ENCODE peak calls at places on chromosomes 7 and 10, in six cellular contexts. One of them, this sample, is unnamed.
A peak's percentile ranks its signal among the peaks of the same experiment; 100 is the strongest.

GRCh38 chr7:26789481-26790175 is 74.8 kb downstream of the SKAP2 start:
- DNase-seq in transverse colon: no peak
- DNase-seq in OCI-M1: no peak
- DNase-seq in GM19239: no peak
- DNase-seq in HS-5: no peak
- DNase-seq in central memory CD4-positive, alpha-beta T cell: no peak
- DNase-seq in this sample: no peak

GRCh38 chr7:66250711-66251110 is 45.6 kb downstream of the TPST1 start:
- DNase-seq in transverse colon: no peak
- DNase-seq in OCI-M1: peak; percentile 30
- DNase-seq in GM19239: no peak
- DNase-seq in HS-5: no peak
- DNase-seq in central memory CD4-positive, alpha-beta T cell: no peak
- DNase-seq in this sample: no peak

GRCh38 chr7:94276797-94277196 is 117.9 kb upstream of the COL1A2 start:
- DNase-seq in transverse colon: no peak
- DNase-seq in OCI-M1: peak; percentile 90
- DNase-seq in GM19239: no peak
- DNase-seq in HS-5: no peak
- DNase-seq in central memory CD4-positive, alpha-beta T cell: no peak
- DNase-seq in this sample: no peak

GRCh38 chr7:133253522-133253882 is 624 bp downstream of the EXOC4 start:
- DNase-seq in transverse colon: peak; percentile 13
- DNase-seq in OCI-M1: peak; percentile 13
- DNase-seq in GM19239: no peak
- DNase-seq in HS-5: no peak
- DNase-seq in central memory CD4-positive, alpha-beta T cell: no peak
- DNase-seq in this sample: peak; percentile 58

GRCh38 chr10:12509016-12509793 is 159.9 kb downstream of the CAMK1D start:
- DNase-seq in transverse colon: no peak
- DNase-seq in OCI-M1: no peak
- DNase-seq in GM19239: no peak
- DNase-seq in HS-5: no peak
- DNase-seq in central memory CD4-positive, alpha-beta T cell: no peak
- DNase-seq in this sample: no peak

GRCh38 chr10:35781643-35782035 is 139.5 kb upstream of the FZD8 start:
- DNase-seq in transverse colon: peak; percentile 17
- DNase-seq in OCI-M1: peak; percentile 16
- DNase-seq in GM19239: no peak
- DNase-seq in HS-5: no peak
- DNase-seq in central memory CD4-positive, alpha-beta T cell: no peak
- DNase-seq in this sample: no peak

GRCh38 chr10:109966961-109967738 is 40.6 kb upstream of the ADD3 start:
- DNase-seq in transverse colon: no peak
- DNase-seq in OCI-M1: no peak
- DNase-seq in GM19239: no peak
- DNase-seq in HS-5: no peak
- DNase-seq in central memory CD4-positive, alpha-beta T cell: no peak
- DNase-seq in this sample: no peak

GRCh38 chr10:83564889-83565588 is 574.3 kb upstream of the GHITM start:
- DNase-seq in transverse colon: no peak
- DNase-seq in OCI-M1: no peak
- DNase-seq in GM19239: no peak
- DNase-seq in HS-5: no peak
- DNase-seq in central memory CD4-positive, alpha-beta T cell: no peak
- DNase-seq in this sample: no peak

GRCh38 chr10:29409241-29410051 is 120.6 kb downstream of the LYZL1 start:
- DNase-seq in transverse colon: peak; percentile 80
- DNase-seq in OCI-M1: peak; percentile 82
- DNase-seq in GM19239: peak; percentile 12
- DNase-seq in HS-5: no peak
- DNase-seq in central memory CD4-positive, alpha-beta T cell: peak; percentile 20
- DNase-seq in this sample: peak; percentile 38

GRCh38 chr10:17713133-17713532 is 38.9 kb upstream of the TMEM236 start:
- DNase-seq in transverse colon: no peak
- DNase-seq in OCI-M1: no peak
- DNase-seq in GM19239: no peak
- DNase-seq in HS-5: no peak
- DNase-seq in central memory CD4-positive, alpha-beta T cell: no peak
- DNase-seq in this sample: no peak

GRCh38 chr10:73332379-73332778 is 26.3 kb downstream of the CFAP70 start:
- DNase-seq in transverse colon: no peak
- DNase-seq in OCI-M1: no peak
- DNase-seq in GM19239: no peak
- DNase-seq in HS-5: no peak
- DNase-seq in central memory CD4-positive, alpha-beta T cell: no peak
- DNase-seq in this sample: no peak

GRCh38 chr10:118430190-118430589 is 88.1 kb upstream of the FAM204A start:
- DNase-seq in transverse colon: no peak
- DNase-seq in OCI-M1: no peak
- DNase-seq in GM19239: no peak
- DNase-seq in HS-5: no peak
- DNase-seq in central memory CD4-positive, alpha-beta T cell: no peak
- DNase-seq in this sample: no peak

This sample was measured in immature natural killer cell.